ENCODE peak calls at places on chromosome 21, in eight cellular contexts. A is AG04450, M is MM.1S, S is astrocyte of the spinal cord, V is GM06990, Y is pancreas, P is fibroblast of lung, F is GM20000. D is an unnamed sample.

GRCh38 chr21:34878501-34878900 is 170.6 kb downstream of the RUNX1 start:
- DNase-seq in F (no peak), S (no peak), M (no peak), A (no peak), V (no peak), Y (peak; percentile 25), P (peak; percentile 58), D (no peak)

GRCh38 chr21:31731802-31732537 is at the start of gene SCAF4:
- DNase-seq in V (peak; percentile 92), M (peak; percentile 96), Y (peak; percentile 91), P (peak; percentile 88), F (peak; percentile 98), S (peak; percentile 91), A (peak; percentile 50), D (peak; percentile 95)

GRCh38 chr21:26961704-26962103 is 5.2 kb downstream of the ADAMTS5 start:
- DNase-seq in F (no peak), Y (no peak), V (no peak), A (no peak), M (no peak), S (no peak), P (no peak), D (no peak)

GRCh38 chr21:33289199-33289819 is 23.1 kb downstream of the IL10RB start:
- DNase-seq in P (peak; percentile 91), Y (no peak), S (peak; percentile 49), F (no peak), M (no peak), A (no peak), V (no peak), D (no peak)

GRCh38 chr21:32768530-32768929 is 3.0 kb downstream of the PAXBP1 start:
- DNase-seq in S (no peak), V (no peak), Y (no peak), M (no peak), F (no peak), A (no peak), P (peak; percentile 22), D (no peak)

GRCh38 chr21:32585970-32586369 is 647 bp upstream of the TCP10L start:
- DNase-seq in A (no peak), Y (no peak), M (no peak), F (no peak), P (no peak), V (no peak), S (no peak), D (no peak)

GRCh38 chr21:25005388-25005787 is 601.9 kb downstream of the MRPL39 start:
- DNase-seq in P (peak; percentile 27), Y (no peak), F (no peak), A (no peak), S (no peak), V (no peak), M (no peak), D (no peak)

GRCh38 chr21:31911138-31911907 is 38.5 kb downstream of the HUNK start:
- DNase-seq in F (no peak), P (peak; percentile 29), Y (no peak), S (no peak), M (no peak), V (no peak), A (no peak), D (no peak)

GRCh38 chr21:44267655-44268142 is 6.0 kb upstream of the DNMT3L start:
- DNase-seq in P (no peak), F (no peak), A (no peak), M (peak; percentile 88), V (peak; percentile 55), Y (no peak), S (no peak), D (no peak)

GRCh38 chr21:42472521-42472920 is 23.5 kb downstream of the RSPH1 start:
- DNase-seq in Y (no peak), M (no peak), A (no peak), S (no peak), F (no peak), P (no peak), V (no peak), D (no peak)

GRCh38 chr21:25409992-25410391 is 197.3 kb downstream of the MRPL39 start:
- DNase-seq in P (no peak), Y (no peak), M (no peak), V (no peak), A (no peak), F (no peak), S (no peak), D (no peak)

GRCh38 chr21:23890652-23891051 is 1716.6 kb downstream of the MRPL39 start:
- DNase-seq in Y (no peak), P (peak; percentile 16), V (no peak), S (no peak), M (no peak), A (no peak), F (no peak), D (no peak)

GRCh38 chr21:37564341-37564923 is 197.9 kb downstream of the DYRK1A start:
- DNase-seq in P (peak; percentile 100), M (peak; percentile 93), Y (peak; percentile 81), F (peak; percentile 56), S (peak; percentile 99), A (peak; percentile 92), V (no peak), D (peak; percentile 55)
- TF ChIP-seq CTCF in P (no peak), M (peak; percentile 43), Y (no peak), F (no peak), S (no peak), A (no peak), V (peak; percentile 20), D (no peak)

DNA sequence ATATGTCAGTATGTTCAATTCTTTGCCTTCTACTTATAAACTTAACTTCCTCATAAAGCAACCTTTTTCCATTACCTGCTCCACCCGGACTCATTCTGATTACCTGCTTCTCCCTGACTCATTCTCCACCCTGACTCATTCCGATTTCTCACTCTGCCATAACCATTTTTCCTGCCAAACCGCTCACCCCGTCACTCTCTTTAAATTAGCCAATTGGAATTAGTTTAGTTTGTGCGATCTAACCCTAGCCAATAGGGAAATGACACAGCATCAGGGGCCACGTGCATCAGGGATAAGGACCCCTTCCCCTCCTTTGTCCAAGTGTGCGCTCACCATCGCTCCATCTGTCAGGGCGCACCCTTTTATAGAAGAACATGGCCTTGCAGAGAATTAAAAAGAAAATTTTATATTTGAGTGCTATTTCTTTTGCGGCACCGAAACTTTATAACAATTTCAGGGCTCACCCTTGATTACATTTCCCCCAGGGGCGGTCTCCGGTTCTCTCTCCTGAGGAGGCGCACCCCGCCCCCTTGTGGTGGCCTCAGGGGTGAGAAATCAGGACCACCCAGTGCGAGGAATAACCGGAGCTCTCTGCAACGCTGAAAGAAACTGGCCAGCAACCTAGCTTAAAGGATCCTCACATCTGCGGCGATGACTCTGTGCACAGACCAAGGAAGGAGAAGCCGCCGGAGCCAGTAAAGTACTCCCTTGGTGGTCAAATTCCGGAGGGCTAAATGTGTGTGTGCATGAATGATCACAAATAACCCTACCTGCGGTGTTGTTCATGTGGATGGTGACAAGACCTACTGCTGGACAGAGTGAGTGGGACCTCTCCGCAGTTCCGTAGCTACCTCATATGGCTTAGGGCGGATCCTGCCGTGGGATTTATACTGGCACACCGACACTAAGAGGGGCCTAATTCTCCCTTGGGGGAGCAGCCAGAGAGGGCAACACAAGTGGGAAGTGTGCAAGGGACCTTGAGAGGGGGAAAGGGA is 30.3 kb upstream of the CBR3 start:
- DNase-seq in A (no peak), P (peak; percentile 47), V (no peak), F (no peak), S (peak; percentile 58), Y (peak; percentile 26), M (no peak), D (no peak)
- TF ChIP-seq CTCF in A (peak; percentile 60), P (peak; percentile 46), V (peak; percentile 54), F (no peak), S (peak; percentile 63), Y (peak; percentile 30), M (peak; percentile 36), D (peak; percentile 51)

DNA sequence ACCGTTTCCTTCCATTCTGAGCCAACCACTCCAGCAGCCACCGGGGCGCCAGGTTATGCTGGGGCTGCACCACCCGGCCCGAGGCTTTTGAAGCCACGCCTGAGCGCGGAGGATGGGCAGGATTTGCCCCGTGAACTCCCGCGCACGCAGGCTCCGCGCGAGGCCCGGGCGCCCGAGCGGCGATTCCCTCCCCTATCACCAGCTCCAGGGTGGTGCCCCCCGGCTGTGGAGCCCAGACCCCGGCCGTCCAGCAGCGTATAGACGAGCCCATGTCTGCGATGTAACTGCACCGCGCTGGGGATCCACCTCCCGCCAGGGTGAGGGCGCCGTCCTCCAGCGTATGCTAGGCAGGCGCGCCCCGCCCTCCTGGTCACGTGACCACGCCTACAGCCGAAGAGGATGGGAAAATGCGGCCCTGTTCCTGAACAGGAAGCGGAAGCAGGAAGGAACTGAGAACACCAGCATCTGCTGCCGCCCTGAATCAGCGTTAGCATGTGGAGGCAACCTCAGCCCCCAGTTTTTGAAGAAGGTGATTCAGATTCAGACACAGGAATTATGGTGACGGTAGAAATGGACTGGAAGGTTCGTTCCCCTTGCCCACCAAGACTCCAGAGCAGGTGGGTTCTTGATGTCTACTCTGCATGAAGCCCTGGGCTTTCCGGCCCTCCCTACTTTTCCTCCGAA is 46.0 kb downstream of the VPS26C start:
- DNase-seq in A (peak; percentile 71), F (peak; percentile 91), M (peak; percentile 95), S (peak; percentile 88), Y (peak; percentile 92), P (peak; percentile 87), V (peak; percentile 92), D (peak; percentile 91)
- TF ChIP-seq CTCF in A (peak; percentile 29), F (peak; percentile 69), M (peak; percentile 29), S (peak; percentile 36), Y (no peak), P (peak; percentile 30), V (peak; percentile 50), D (peak; percentile 85)

GRCh38 chr21:39313457-39314154 is at the start of gene BRWD1:
- DNase-seq in A (peak; percentile 67), Y (peak; percentile 81), S (peak; percentile 89), F (peak; percentile 91), V (peak; percentile 95), M (peak; percentile 93), P (peak; percentile 88), D (peak; percentile 85)
- TF ChIP-seq CTCF in A (no peak), Y (no peak), S (peak; percentile 3), F (peak; percentile 13), V (no peak), M (peak; percentile 32), P (no peak), D (peak; percentile 30)

DNA sequence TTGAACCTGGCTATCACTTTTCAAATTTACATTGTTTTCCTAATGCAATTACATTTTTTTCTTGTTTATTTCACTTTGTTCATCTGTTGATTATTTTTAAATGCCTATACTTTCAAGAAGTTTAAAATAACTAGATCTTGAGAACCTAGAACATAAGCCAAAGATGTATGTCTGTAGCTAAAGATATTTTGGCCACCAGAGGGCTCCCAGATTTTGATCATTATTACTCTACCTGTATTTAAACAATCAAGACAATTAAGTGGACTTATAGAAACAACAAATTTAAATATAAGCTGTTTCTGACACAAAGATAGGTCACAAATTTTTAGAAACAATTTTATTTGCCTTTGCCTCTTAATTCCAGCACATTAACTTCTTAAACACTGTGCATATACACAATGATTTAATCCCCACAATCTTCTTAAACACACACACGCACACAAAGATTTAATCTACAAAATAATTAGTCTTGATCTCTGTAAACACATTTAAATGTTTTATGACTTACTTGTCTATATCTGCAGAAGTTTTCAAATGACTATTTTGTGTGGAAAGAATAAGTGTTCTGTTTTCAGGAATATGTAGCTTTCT is 380.0 kb downstream of the DSCAM start:
- DNase-seq in F (no peak), V (no peak), M (peak; percentile 68), A (no peak), Y (peak; percentile 15), P (peak; percentile 13), S (peak; percentile 39), D (no peak)
- TF ChIP-seq CTCF in F (no peak), V (no peak), M (peak; percentile 81), A (peak; percentile 9), Y (no peak), P (no peak), S (peak; percentile 39), D (no peak)